ENCODE peak calls at places on chromosomes 7 and 10, in four cellular contexts. One of them, this sample, is unnamed.

GRCh38 chr7:156474241-156474743 is 166.3 kb upstream of the RNF32 start:
- DNase-seq in IMR-90: peak; percentile 90
- DNase-seq in H1: no peak
- DNase-seq in neuronal stem cell: no peak
- DNase-seq in this sample: no peak

GRCh38 chr10:124748953-124749645 is 4.9 kb upstream of the FAM53B start:
- DNase-seq in IMR-90: no peak
- DNase-seq in H1: no peak
- DNase-seq in neuronal stem cell: no peak
- DNase-seq in this sample: no peak

GRCh38 chr10:26737730-26738129 is 40.2 kb downstream of the PDSS1 start:
- DNase-seq in IMR-90: peak; percentile 55
- DNase-seq in H1: no peak
- DNase-seq in neuronal stem cell: no peak
- DNase-seq in this sample: no peak

GRCh38 chr7:129952164-129952652 is 552 bp downstream of the UBE2H start:
- DNase-seq in IMR-90: no peak
- DNase-seq in H1: peak; percentile 70
- DNase-seq in neuronal stem cell: no peak
- DNase-seq in this sample: peak; percentile 44

GRCh38 chr10:34850558-34850957 is 35.5 kb upstream of the PARD3 start:
- DNase-seq in IMR-90: no peak
- DNase-seq in H1: no peak
- DNase-seq in neuronal stem cell: no peak
- DNase-seq in this sample: no peak

GRCh38 chr7:130881091-130881798 is 147.2 kb upstream of the KLF14 start:
- DNase-seq in IMR-90: peak; percentile 31
- DNase-seq in H1: no peak
- DNase-seq in neuronal stem cell: no peak
- DNase-seq in this sample: no peak

GRCh38 chr10:89384474-89385324 is 6.8 kb downstream of the IFIT1B start:
- DNase-seq in IMR-90: no peak
- DNase-seq in H1: no peak
- DNase-seq in neuronal stem cell: no peak
- DNase-seq in this sample: no peak

GRCh38 chr7:97013025-97013424 is 7.7 kb downstream of the DLX6 start:
- DNase-seq in IMR-90: no peak
- DNase-seq in H1: peak; percentile 53
- DNase-seq in neuronal stem cell: peak; percentile 20
- DNase-seq in this sample: peak; percentile 59

GRCh38 chr10:96513686-96514551 is at the start of gene TLL2:
- DNase-seq in IMR-90: peak; percentile 84
- DNase-seq in H1: peak; percentile 92
- DNase-seq in neuronal stem cell: peak; percentile 89
- DNase-seq in this sample: peak; percentile 96

GRCh38 chr7:19621740-19622139 is 87.1 kb downstream of the POLR1F start:
- DNase-seq in IMR-90: peak; percentile 0
- DNase-seq in H1: no peak
- DNase-seq in neuronal stem cell: no peak
- DNase-seq in this sample: no peak

GRCh38 chr10:110413903-110414562 is 83.7 kb upstream of the DUSP5 start:
- DNase-seq in IMR-90: no peak
- DNase-seq in H1: no peak
- DNase-seq in neuronal stem cell: no peak
- DNase-seq in this sample: no peak

GRCh38 chr7:38318803-38319416 is 45.5 kb upstream of the TARP start:
- DNase-seq in IMR-90: peak; percentile 81
- DNase-seq in H1: no peak
- DNase-seq in neuronal stem cell: peak; percentile 40
- DNase-seq in this sample: peak; percentile 81

GRCh38 chr10:77648472-77648871 is 10.9 kb upstream of the KCNMA1 start:
- DNase-seq in IMR-90: no peak
- DNase-seq in H1: no peak
- DNase-seq in neuronal stem cell: no peak
- DNase-seq in this sample: no peak

GRCh38 chr10:48289652-48290238 is 15.2 kb upstream of the FRMPD2 start:
- DNase-seq in IMR-90: peak; percentile 40
- DNase-seq in H1: peak; percentile 88
- DNase-seq in neuronal stem cell: peak; percentile 72
- DNase-seq in this sample: peak; percentile 82

GRCh38 chr7:87059525-87060287 is at the start of gene ELAPOR2:
- DNase-seq in IMR-90: peak; percentile 8
- DNase-seq in H1: peak; percentile 90
- DNase-seq in neuronal stem cell: peak; percentile 85
- DNase-seq in this sample: peak; percentile 90

GRCh38 chr10:80729896-80730295 is 192.2 kb downstream of the SH2D4B start:
- DNase-seq in IMR-90: no peak
- DNase-seq in H1: no peak
- DNase-seq in neuronal stem cell: no peak
- DNase-seq in this sample: no peak

GRCh38 chr10:130127612-130128607 is 8.3 kb upstream of the GLRX3 start:
- DNase-seq in IMR-90: peak; percentile 70
- DNase-seq in H1: peak; percentile 79
- DNase-seq in neuronal stem cell: peak; percentile 59
- DNase-seq in this sample: peak; percentile 85

GRCh38 chr10:17290226-17290625 is 62.2 kb downstream of the VIM start:
- DNase-seq in IMR-90: peak; percentile 8
- DNase-seq in H1: no peak
- DNase-seq in neuronal stem cell: no peak
- DNase-seq in this sample: no peak

GRCh38 chr7:152959610-152960009 is 200.1 kb downstream of the ACTR3B start:
- DNase-seq in IMR-90: no peak
- DNase-seq in H1: no peak
- DNase-seq in neuronal stem cell: no peak
- DNase-seq in this sample: peak; percentile 57

GRCh38 chr7:100882769-100883526 is 6.6 kb downstream of the UFSP1 start:
- DNase-seq in IMR-90: no peak
- DNase-seq in H1: no peak
- DNase-seq in neuronal stem cell: no peak
- DNase-seq in this sample: no peak

GRCh38 chr7:30173058-30173897 is 38.5 kb downstream of the MTURN start:
- DNase-seq in IMR-90: peak; percentile 89
- DNase-seq in H1: no peak
- DNase-seq in neuronal stem cell: no peak
- DNase-seq in this sample: no peak

GRCh38 chr7:70856889-70857511 is 274.9 kb upstream of the GALNT17 start:
- DNase-seq in IMR-90: peak; percentile 33
- DNase-seq in H1: peak; percentile 98
- DNase-seq in neuronal stem cell: peak; percentile 76
- DNase-seq in this sample: peak; percentile 94

GRCh38 chr7:23467731-23468720 is 2.3 kb downstream of the IGF2BP3 start:
- DNase-seq in IMR-90: peak; percentile 68
- DNase-seq in H1: peak; percentile 73
- DNase-seq in neuronal stem cell: peak; percentile 58
- DNase-seq in this sample: peak; percentile 60

GRCh38 chr10:44981172-44982113 is 2.8 kb upstream of the DEPP1 start:
- DNase-seq in IMR-90: peak; percentile 92
- DNase-seq in H1: no peak
- DNase-seq in neuronal stem cell: no peak
- DNase-seq in this sample: no peak

GRCh38 chr10:114103286-114103685 is 59.6 kb downstream of the ADRB1 start:
- DNase-seq in IMR-90: peak; percentile 67
- DNase-seq in H1: no peak
- DNase-seq in neuronal stem cell: no peak
- DNase-seq in this sample: no peak

GRCh38 chr10:104925232-104925851 is 284.3 kb downstream of the SORCS3 start:
- DNase-seq in IMR-90: no peak
- DNase-seq in H1: peak; percentile 71
- DNase-seq in neuronal stem cell: peak; percentile 48
- DNase-seq in this sample: peak; percentile 54

GRCh38 chr10:48745662-48746245 is 61.1 kb downstream of the WDFY4 start:
- DNase-seq in IMR-90: no peak
- DNase-seq in H1: peak; percentile 79
- DNase-seq in neuronal stem cell: no peak
- DNase-seq in this sample: peak; percentile 82

GRCh38 chr10:71757450-71757918 is 15.8 kb downstream of the VSIR start:
- DNase-seq in IMR-90: no peak
- DNase-seq in H1: no peak
- DNase-seq in neuronal stem cell: no peak
- DNase-seq in this sample: peak; percentile 43

GRCh38 chr10:88158506-88159123 is 295.2 kb downstream of the PTEN start:
- DNase-seq in IMR-90: peak; percentile 33
- DNase-seq in H1: no peak
- DNase-seq in neuronal stem cell: no peak
- DNase-seq in this sample: no peak

GRCh38 chr10:22180724-22181123 is 37.1 kb downstream of the EBLN1 start:
- DNase-seq in IMR-90: no peak
- DNase-seq in H1: no peak
- DNase-seq in neuronal stem cell: no peak
- DNase-seq in this sample: no peak

GRCh38 chr10:110781139-110781538 is 90.6 kb upstream of the PDCD4 start:
- DNase-seq in IMR-90: no peak
- DNase-seq in H1: no peak
- DNase-seq in neuronal stem cell: no peak
- DNase-seq in this sample: no peak

GRCh38 chr10:97713351-97713827 is at the start of gene MARVELD1:
- DNase-seq in IMR-90: peak; percentile 77
- DNase-seq in H1: peak; percentile 76
- DNase-seq in neuronal stem cell: peak; percentile 59
- DNase-seq in this sample: peak; percentile 88

GRCh38 chr10:6445671-6446278 is 134.3 kb downstream of the PRKCQ start:
- DNase-seq in IMR-90: peak; percentile 28
- DNase-seq in H1: no peak
- DNase-seq in neuronal stem cell: no peak
- DNase-seq in this sample: peak; percentile 47

GRCh38 chr7:139591550-139592195 is 68.2 kb downstream of the CLEC2L start:
- DNase-seq in IMR-90: no peak
- DNase-seq in H1: no peak
- DNase-seq in neuronal stem cell: no peak
- DNase-seq in this sample: no peak

GRCh38 chr7:99004216-99004615 is 125.9 kb downstream of the TRRAP start:
- DNase-seq in IMR-90: no peak
- DNase-seq in H1: no peak
- DNase-seq in neuronal stem cell: no peak
- DNase-seq in this sample: no peak

GRCh38 chr7:116501425-116502167 is 2.1 kb downstream of the CAV2 start:
- DNase-seq in IMR-90: peak; percentile 76
- DNase-seq in H1: no peak
- DNase-seq in neuronal stem cell: no peak
- DNase-seq in this sample: no peak

GRCh38 chr10:110372656-110373055 is 67.9 kb upstream of the SMNDC1 start:
- DNase-seq in IMR-90: no peak
- DNase-seq in H1: no peak
- DNase-seq in neuronal stem cell: no peak
- DNase-seq in this sample: no peak

GRCh38 chr10:69438531-69439349 is 12.5 kb upstream of the TSPAN15 start:
- DNase-seq in IMR-90: peak; percentile 16
- DNase-seq in H1: no peak
- DNase-seq in neuronal stem cell: no peak
- DNase-seq in this sample: no peak

GRCh38 chr10:5199398-5199797 is 2.8 kb downstream of the AKR1C4 start:
- DNase-seq in IMR-90: no peak
- DNase-seq in H1: no peak
- DNase-seq in neuronal stem cell: no peak
- DNase-seq in this sample: peak; percentile 51

GRCh38 chr10:5198386-5198785 is 1.7 kb downstream of the AKR1C4 start:
- DNase-seq in IMR-90: peak; percentile 6
- DNase-seq in H1: no peak
- DNase-seq in neuronal stem cell: no peak
- DNase-seq in this sample: no peak

GRCh38 chr10:5195727-5196374 is 786 bp upstream of the AKR1C4 start:
- DNase-seq in IMR-90: no peak
- DNase-seq in H1: no peak
- DNase-seq in neuronal stem cell: no peak
- DNase-seq in this sample: no peak

GRCh38 chr10:5194431-5194830 is 2.2 kb upstream of the AKR1C4 start:
- DNase-seq in IMR-90: no peak
- DNase-seq in H1: no peak
- DNase-seq in neuronal stem cell: no peak
- DNase-seq in this sample: no peak

GRCh38 chr10:5196613-5197234 is at the start of gene AKR1C4:
- DNase-seq in IMR-90: no peak
- DNase-seq in H1: no peak
- DNase-seq in neuronal stem cell: no peak
- DNase-seq in this sample: no peak
- H2AFZ ChIP-seq in IMR-90: no peak within 1 kb of the TSS
- H2AFZ ChIP-seq in H1: no peak within 1 kb of the TSS
- H2AFZ ChIP-seq in neuronal stem cell: no peak within 1 kb of the TSS
- H2AFZ ChIP-seq in this sample: no peak within 1 kb of the TSS

DNA sequence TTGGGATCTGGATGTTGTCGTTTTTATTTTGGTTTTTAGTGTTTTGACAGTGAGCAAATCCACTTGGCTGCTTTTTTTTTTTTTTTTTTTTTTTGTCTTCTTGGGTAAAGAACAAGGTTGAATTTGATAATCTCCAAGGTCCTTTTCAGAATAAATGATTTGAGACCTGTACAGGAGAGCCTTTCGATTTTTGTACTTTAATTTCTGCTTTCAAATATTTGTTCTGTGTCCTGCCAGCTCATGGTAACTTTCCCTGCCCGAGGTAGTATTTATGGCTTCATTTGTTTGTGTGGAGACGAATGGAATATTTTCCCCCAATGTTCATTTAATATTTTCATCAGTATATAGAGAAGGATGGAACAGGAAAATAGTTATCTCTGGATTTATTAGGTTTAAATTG is 19.9 kb downstream of the WAC start:
- DNase-seq in IMR-90: no peak
- DNase-seq in H1: no peak
- DNase-seq in neuronal stem cell: no peak
- DNase-seq in this sample: no peak
- H3K4ac ChIP-seq in IMR-90: no peak overlapping the region
- H3K4ac ChIP-seq in H1: no peak overlapping the region
- H3K4ac ChIP-seq in neuronal stem cell: no peak overlapping the region
- H3K4ac ChIP-seq in this sample: no peak overlapping the region

GRCh38 chr7:42693722-42694121 is 218.1 kb downstream of the C7orf25 start:
- DNase-seq in IMR-90: no peak
- DNase-seq in H1: no peak
- DNase-seq in neuronal stem cell: no peak
- DNase-seq in this sample: no peak
- H2AFZ ChIP-seq in IMR-90: no peak overlapping the region
- H2AFZ ChIP-seq in H1: no peak overlapping the region
- H2AFZ ChIP-seq in neuronal stem cell: no peak overlapping the region
- H2AFZ ChIP-seq in this sample: no peak overlapping the region

GRCh38 chr7:46786221-46786951 is 795.5 kb downstream of the TNS3 start:
- DNase-seq in IMR-90: peak; percentile 43
- DNase-seq in H1: no peak
- DNase-seq in neuronal stem cell: no peak
- DNase-seq in this sample: no peak
- H3K4ac ChIP-seq in IMR-90: no peak overlapping the region
- H3K4ac ChIP-seq in H1: no peak overlapping the region
- H3K4ac ChIP-seq in neuronal stem cell: no peak overlapping the region
- H3K4ac ChIP-seq in this sample: no peak overlapping the region

DNA sequence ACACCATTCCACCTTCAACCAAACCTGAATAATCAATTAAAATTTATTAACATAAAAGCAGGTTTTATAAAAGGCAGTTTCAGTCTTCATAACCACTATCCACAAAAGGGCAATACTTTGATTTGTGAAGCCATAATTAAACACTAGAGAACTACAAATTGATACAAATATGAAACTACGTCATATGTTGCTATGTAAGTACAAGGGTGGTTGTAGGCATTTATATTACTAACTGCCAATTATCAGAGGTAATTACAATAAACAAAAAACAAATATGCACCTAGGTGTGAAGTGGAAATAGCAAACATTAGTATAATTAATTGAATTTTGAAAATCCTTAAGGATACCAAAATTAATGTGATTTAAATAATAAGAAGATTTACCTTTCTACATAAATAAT is 368.5 kb upstream of the PCDH15 start:
- DNase-seq in IMR-90: no peak
- DNase-seq in H1: no peak
- DNase-seq in neuronal stem cell: no peak
- DNase-seq in this sample: no peak
- H2AFZ ChIP-seq in IMR-90: no peak overlapping the region
- H2AFZ ChIP-seq in H1: no peak overlapping the region
- H2AFZ ChIP-seq in neuronal stem cell: no peak overlapping the region
- H2AFZ ChIP-seq in this sample: no peak overlapping the region

This sample was measured in H9.